ENCODE peak calls at places on chromosomes 6 and 20, in four cellular contexts. R is fibroblast of lung, L is kidney tubule cell, Y is iPS DF 6.9. X is an unnamed sample.

GRCh38 chr6:115708850-115709249 is 351.8 kb downstream of the FRK start:
- DNase-seq in R (no peak), L (no peak), Y (no peak), X (no peak)

GRCh38 chr6:117512056-117512828 is 29.8 kb downstream of the DCBLD1 start:
- DNase-seq in R (peak), L (no peak), Y (no peak), X (no peak)

GRCh38 chr6:69732640-69733039 is 64.2 kb downstream of the LMBRD1 start:
- DNase-seq in R (no peak), L (no peak), Y (no peak), X (no peak)

GRCh38 chr6:38784506-38785235 is 69.6 kb downstream of the DNAH8 start:
- DNase-seq in R (peak), L (no peak), Y (no peak), X (no peak)

GRCh38 chr6:64483956-64484499 is 848.4 kb downstream of the PHF3 start:
- DNase-seq in R (no peak), L (no peak), Y (no peak), X (no peak)

GRCh38 chr6:32086661-32087573 is 22.2 kb downstream of the TNXB start:
- DNase-seq in R (peak), L (peak), Y (peak), X (peak)

GRCh38 chr6:27872634-27873028 is 39.6 kb downstream of the OR2B2 start:
- DNase-seq in R (no peak), L (no peak), Y (no peak), X (no peak)

GRCh38 chr6:142332393-142333080 is 30.7 kb downstream of the ADGRG6 start:
- DNase-seq in R (no peak), L (no peak), Y (no peak), X (no peak)

GRCh38 chr20:37299718-37300529 is 10.5 kb downstream of the MANBAL start:
- DNase-seq in R (peak), L (no peak), Y (no peak), X (peak)

GRCh38 chr20:48630342-48631075 is 197.3 kb downstream of the PREX1 start:
- DNase-seq in R (peak), L (no peak), Y (no peak), X (no peak)

X was measured in astrocyte of the cerebellum.